ENCODE peak calls at places on chromosomes 13 and 19, in nine cellular contexts. U is endothelial cell of umbilical vein, S is WTC11, Z is thoracic aorta, T is lung, P is retinal pigment epithelial cell, O is epithelial cell of esophagus, M is cardiac fibroblast, L is GM20000. G is an unnamed sample.

GRCh38 chr13:51246411-51247298 is 24.5 kb downstream of the FAM124A start:
- DNase-seq in U (no peak), S (no peak), Z (no peak), T (no peak), P (no peak), O (no peak), M (no peak), L (no peak), G (no peak)

GRCh38 chr19:34236035-34236793 is 18.1 kb upstream of the GARRE1 start:
- DNase-seq in U (no peak), S (no peak), Z (no peak), T (no peak), P (no peak), O (no peak), M (no peak), L (no peak), G (no peak)

GRCh38 chr13:111486801-111487200 is 166.4 kb downstream of the TEX29 start:
- DNase-seq in U (no peak), S (no peak), Z (no peak), T (no peak), P (no peak), O (no peak), M (no peak), L (no peak), G (no peak)

GRCh38 chr19:6030214-6030507 is 52.2 kb upstream of the RANBP3 start:
- DNase-seq in U (no peak), S (no peak), Z (no peak), T (no peak), P (no peak), O (peak), M (peak), L (no peak), G (no peak)

GRCh38 chr19:30293051-30293785 is 79.0 kb upstream of the ZNF536 start:
- DNase-seq in U (no peak), S (no peak), Z (no peak), T (no peak), P (no peak), O (no peak), M (no peak), L (no peak), G (no peak)

GRCh38 chr13:99196466-99197256 is 4.0 kb upstream of the UBAC2 start:
- DNase-seq in U (peak), S (no peak), Z (no peak), T (no peak), P (no peak), O (peak), M (no peak), L (no peak), G (no peak)

GRCh38 chr19:14103310-14103709 is 12.8 kb upstream of the SAMD1 start:
- DNase-seq in U (no peak), S (no peak), Z (no peak), T (no peak), P (no peak), O (no peak), M (no peak), L (no peak), G (no peak)

GRCh38 chr19:919157-920050 is 2.3 kb downstream of the KISS1R start:
- DNase-seq in U (no peak), S (peak), Z (no peak), T (no peak), P (no peak), O (peak), M (no peak), L (peak), G (no peak)

GRCh38 chr13:95641291-95641811 is 3.2 kb downstream of the DZIP1 start:
- DNase-seq in U (peak), S (peak), Z (no peak), T (no peak), P (no peak), O (no peak), M (peak), L (no peak), G (no peak)

GRCh38 chr19:51573331-51573730 is 2.2 kb downstream of the ZNF175 start:
- DNase-seq in U (peak), S (no peak), Z (no peak), T (no peak), P (no peak), O (no peak), M (peak), L (no peak), G (no peak)

GRCh38 chr13:113035209-113035800 is 66.3 kb downstream of the MCF2L start:
- DNase-seq in U (no peak), S (no peak), Z (no peak), T (no peak), P (no peak), O (no peak), M (no peak), L (no peak), G (no peak)

GRCh38 chr13:36905944-36906343 is 14.1 kb downstream of the SMAD9 start:
- DNase-seq in U (no peak), S (no peak), Z (no peak), T (no peak), P (no peak), O (no peak), M (no peak), L (no peak), G (no peak)

GRCh38 chr19:28631931-28632330 is 581.0 kb downstream of the UQCRFS1 start:
- DNase-seq in U (no peak), S (no peak), Z (no peak), T (no peak), P (no peak), O (no peak), M (no peak), L (no peak), G (no peak)

GRCh38 chr19:28633223-28634030 is 579.5 kb downstream of the UQCRFS1 start:
- DNase-seq in U (no peak), S (peak), Z (no peak), T (peak), P (peak), O (peak), M (peak), L (peak), G (peak)

GRCh38 chr19:28632357-28633076 is 580.4 kb downstream of the UQCRFS1 start:
- DNase-seq in U (no peak), S (no peak), Z (no peak), T (no peak), P (no peak), O (no peak), M (no peak), L (no peak), G (no peak)

GRCh38 chr19:28634837-28635236 is 578.1 kb downstream of the UQCRFS1 start:
- DNase-seq in U (no peak), S (no peak), Z (no peak), T (no peak), P (no peak), O (no peak), M (no peak), L (no peak), G (no peak)

GRCh38 chr19:28634031-28634328 is 579.0 kb downstream of the UQCRFS1 start:
- DNase-seq in U (no peak), S (no peak), Z (no peak), T (no peak), P (no peak), O (no peak), M (no peak), L (no peak), G (no peak)
- TF ChIP-seq CTCF in U (no peak), S (no peak), Z (peak), T (no peak), P (no peak), O (no peak), M (no peak), L (no peak), G (no peak)

GRCh38 chr13:40477623-40478608 is 188.5 kb downstream of the FOXO1 start:
- DNase-seq in U (peak), S (no peak), Z (no peak), T (no peak), P (no peak), O (no peak), M (peak), L (no peak), G (no peak)

GRCh38 chr13:40480915-40481525 is 185.4 kb downstream of the FOXO1 start:
- DNase-seq in U (no peak), S (no peak), Z (no peak), T (no peak), P (no peak), O (no peak), M (no peak), L (no peak), G (peak)

GRCh38 chr13:40480012-40480914 is 186.2 kb downstream of the FOXO1 start:
- DNase-seq in U (no peak), S (no peak), Z (no peak), T (no peak), P (no peak), O (no peak), M (no peak), L (no peak), G (peak)

GRCh38 chr13:40479196-40479845 is 187.1 kb downstream of the FOXO1 start:
- DNase-seq in U (no peak), S (no peak), Z (no peak), T (no peak), P (no peak), O (no peak), M (no peak), L (no peak), G (no peak)

DNA sequence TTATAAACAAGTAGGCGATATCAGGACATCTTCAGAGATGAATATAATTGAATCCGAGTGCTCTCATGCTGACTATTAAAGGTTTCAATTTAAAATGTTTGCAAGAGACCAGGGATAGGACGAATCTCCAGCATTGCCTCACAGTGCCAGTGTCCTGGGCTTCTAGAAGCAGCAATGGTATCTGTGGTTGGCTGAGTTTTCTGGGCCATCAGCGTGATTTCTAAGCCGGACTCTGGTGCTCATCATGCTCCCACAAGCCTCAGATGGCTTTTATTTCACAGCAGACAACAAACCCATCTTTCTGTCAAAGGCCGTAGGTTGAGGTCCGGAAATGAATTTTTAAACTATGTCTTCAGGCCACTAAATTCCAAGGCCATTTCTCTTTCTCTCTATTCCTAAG is 187.7 kb downstream of the FOXO1 start:
- DNase-seq in U (no peak), S (no peak), Z (no peak), T (no peak), P (no peak), O (no peak), M (no peak), L (no peak), G (no peak)
- TF ChIP-seq CTCF in U (no peak), S (no peak), Z (no peak), T (no peak), P (no peak), O (no peak), M (no peak), L (no peak), G (no peak)

DNA sequence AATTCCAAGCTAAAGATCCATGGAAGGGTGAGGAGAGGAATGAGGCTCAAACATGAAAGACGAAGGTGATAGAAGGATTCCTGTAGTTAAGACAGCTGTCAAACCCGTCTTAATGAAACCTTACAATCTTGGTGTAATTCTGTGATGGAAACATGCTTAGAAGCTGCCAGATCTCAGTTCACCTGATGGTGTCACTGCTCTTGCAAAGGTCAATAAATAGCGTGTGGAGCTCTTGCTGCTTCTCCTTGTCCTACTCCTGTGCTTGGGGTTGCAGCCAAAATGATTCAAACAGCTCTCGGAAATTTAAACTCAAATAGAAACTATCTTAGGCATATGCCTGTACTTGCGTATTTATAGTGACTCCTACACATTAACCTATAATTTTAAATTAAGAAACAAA is 1705.0 kb downstream of the OLFM4 start:
- DNase-seq in U (no peak), S (peak), Z (no peak), T (no peak), P (no peak), O (no peak), M (peak), L (no peak), G (no peak)
- TF ChIP-seq CTCF in U (no peak), S (no peak), Z (no peak), T (no peak), P (no peak), O (no peak), M (no peak), L (no peak), G (no peak)

DNA sequence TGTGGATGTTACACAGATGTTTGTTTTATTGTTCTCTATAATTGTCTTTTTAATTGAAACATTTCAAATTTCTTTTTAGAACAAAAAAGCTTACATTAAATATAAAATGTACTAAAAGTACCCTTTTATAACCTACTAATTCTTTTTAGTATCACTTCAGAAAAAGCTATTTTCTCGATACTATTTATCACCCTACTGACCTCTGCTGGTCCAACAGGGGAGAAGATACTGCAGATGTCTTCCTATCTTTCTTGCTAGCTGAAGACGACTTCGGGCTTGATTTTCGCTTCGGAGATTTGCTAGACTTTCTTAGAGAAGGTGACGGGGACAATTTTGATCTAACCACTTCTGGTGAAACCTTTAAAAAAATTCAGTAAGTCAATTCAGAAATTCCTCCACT is 42.4 kb downstream of the ZC3H13 start:
- DNase-seq in U (no peak), S (no peak), Z (no peak), T (no peak), P (no peak), O (peak), M (peak), L (no peak), G (no peak)
- TF ChIP-seq CTCF in U (no peak), S (no peak), Z (no peak), T (no peak), P (peak), O (peak), M (peak), L (no peak), G (no peak)

DNA sequence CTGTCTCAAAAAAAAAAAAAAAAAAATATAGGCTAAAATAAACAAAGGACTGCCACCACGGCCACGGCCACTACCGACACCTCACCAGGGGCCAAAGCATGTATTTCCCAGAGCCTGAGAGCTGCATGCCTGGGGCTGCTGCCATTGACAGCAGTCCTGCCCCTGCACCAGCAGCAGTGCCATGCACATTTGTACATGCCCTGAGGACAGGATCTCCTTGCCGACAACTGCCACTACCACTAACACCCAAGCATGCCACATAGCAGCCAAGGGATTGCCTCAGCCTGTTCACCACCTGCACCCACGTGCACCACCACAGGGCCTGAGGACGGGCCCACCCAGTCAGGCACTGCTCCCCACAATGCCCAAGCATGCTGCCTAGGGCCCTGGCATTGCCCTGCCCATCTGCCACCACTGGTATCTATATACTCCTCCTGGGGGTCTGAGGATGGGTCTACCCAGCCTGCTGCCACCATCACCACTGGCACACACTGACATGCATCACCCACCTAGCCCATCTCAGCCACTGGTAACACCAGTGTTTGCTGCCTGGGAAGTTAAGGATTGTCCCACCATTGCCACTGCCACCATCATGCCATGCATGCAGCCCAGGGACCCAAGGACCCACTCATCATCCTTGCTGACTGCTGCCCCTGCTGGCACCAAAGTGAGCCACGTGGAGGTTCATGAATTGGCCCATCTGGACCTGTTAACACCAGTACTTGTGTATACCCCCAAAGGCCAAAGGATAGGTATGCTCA is 10.6 kb upstream of the NUP62 start:
- DNase-seq in U (no peak), S (no peak), Z (no peak), T (no peak), P (no peak), O (no peak), M (no peak), L (no peak), G (no peak)
- TF ChIP-seq CTCF in U (peak), S (no peak), Z (no peak), T (no peak), P (peak), O (no peak), M (no peak), L (no peak), G (no peak)

DNA sequence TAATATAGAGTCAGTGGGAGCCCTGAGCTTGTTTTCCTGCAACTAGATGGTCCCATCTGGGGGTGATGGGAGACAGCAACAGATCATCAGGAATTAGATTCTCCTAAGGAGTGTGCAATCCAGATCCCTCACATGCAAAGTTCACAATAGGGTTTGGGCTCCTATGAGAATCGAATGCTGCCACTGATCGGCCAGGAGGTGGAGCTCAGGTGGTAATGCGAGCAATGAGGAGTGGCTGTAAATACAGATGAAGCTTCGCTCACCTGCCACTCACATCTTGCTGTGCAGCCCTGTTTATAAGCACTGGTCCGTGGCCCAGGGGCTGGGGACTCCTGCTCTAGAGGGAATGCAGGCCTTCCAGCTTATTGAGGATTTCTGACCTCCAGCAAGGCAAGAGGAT is 5.7 kb downstream of the ZNF558 start:
- DNase-seq in U (no peak), S (no peak), Z (no peak), T (no peak), P (no peak), O (no peak), M (no peak), L (no peak), G (no peak)
- TF ChIP-seq CTCF in U (no peak), S (no peak), Z (no peak), T (no peak), P (no peak), O (no peak), M (no peak), L (no peak), G (no peak)

GRCh38 chr19:3059653-3060052 is 2.6 kb downstream of the TLE5 start:
- DNase-seq in U (no peak), S (no peak), Z (no peak), T (no peak), P (no peak), O (no peak), M (no peak), L (no peak), G (no peak)
- TF ChIP-seq CTCF in U (no peak), S (no peak), Z (no peak), T (no peak), P (no peak), O (no peak), M (no peak), L (no peak), G (no peak)